ENCODE peak calls at places on chromosomes 7 and 10, in six cellular contexts. S, E, Q, U, J and F are unnamed samples.

GRCh38 chr7:2634265-2635145 is 2.7 kb downstream of the TTYH3 start:
- DNase-seq in E (no peak), U (no peak), Q (no peak), J (no peak), S (no peak), F (no peak)

GRCh38 chr10:126247454-126247975 is 140.8 kb downstream of the ADAM12 start:
- DNase-seq in Q (no peak), S (peak), E (no peak), U (peak), J (no peak), F (peak)

GRCh38 chr10:14450041-14450491 is 119.3 kb upstream of the FRMD4A start:
- DNase-seq in Q (no peak), E (no peak), S (peak), J (no peak), U (peak), F (peak)

GRCh38 chr7:14637968-14638367 is 264.6 kb downstream of the DGKB start:
- DNase-seq in E (no peak), J (no peak), S (no peak), U (no peak), Q (no peak), F (no peak)

GRCh38 chr10:47092822-47093221 is 181.6 kb downstream of the PTPN20 start:
- DNase-seq in U (no peak), Q (peak), S (no peak), J (no peak), E (peak), F (no peak)

GRCh38 chr10:84993251-84994035 is 665.1 kb downstream of the CCSER2 start:
- DNase-seq in Q (no peak), J (no peak), S (no peak), E (no peak), U (no peak), F (no peak)

GRCh38 chr7:36038063-36038721 is 114.9 kb upstream of the EEPD1 start:
- DNase-seq in Q (no peak), S (no peak), E (no peak), U (no peak), J (no peak), F (no peak)

GRCh38 chr7:96910484-96910883 is 94.9 kb upstream of the DLX6 start:
- DNase-seq in E (no peak), J (no peak), U (no peak), S (peak), Q (no peak), F (no peak)

GRCh38 chr7:2709553-2710165 is 21.7 kb downstream of the AMZ1 start:
- DNase-seq in E (peak), J (peak), S (peak), Q (peak), U (peak), F (peak)

GRCh38 chr7:42932861-42933591 is 850 bp downstream of the MRPL32 start:
- DNase-seq in Q (peak), J (no peak), E (no peak), S (peak), U (peak), F (peak)

GRCh38 chr7:94301024-94301588 is 93.6 kb upstream of the COL1A2 start:
- DNase-seq in E (no peak), S (peak), U (peak), J (no peak), Q (no peak), F (peak)

GRCh38 chr7:88111136-88111748 is 108.6 kb downstream of the SRI start:
- DNase-seq in S (peak), E (no peak), U (peak), J (no peak), Q (no peak), F (no peak)

GRCh38 chr10:97095701-97096300 is 90.0 kb downstream of the SLIT1 start:
- DNase-seq in S (no peak), Q (no peak), U (no peak), J (no peak), E (no peak), F (no peak)

GRCh38 chr10:14820775-14821154 is 17.1 kb downstream of the CDNF start:
- DNase-seq in E (no peak), Q (no peak), S (no peak), U (no peak), J (no peak), F (no peak)